ENCODE peak calls at places on chromosomes 6 and 20, in ten cellular contexts. C is spleen; H is mesothelial cell of epicardium; R is activated T-cell treated with anti-CD3 and anti-CD28 coated beads, Interleukin-2, amount 50 U/mL, for 48 hours; Z is stimulated activated naive CD4-positive, alpha-beta T cell treated with Interleukin-2 at 50 U/mL for 16 hours; M is trophoblast cell; F is mesenchymal stem cell; S is effector memory CD8-positive, alpha-beta T cell; P is GM20000; G is iPS DF 6.9. X is an unnamed sample.

GRCh38 chr6:33017024-33017423 is 7.6 kb upstream of the HLA-DOA start:
- DNase-seq in P (no peak), F (no peak), H (no peak), M (no peak), C (no peak), G (no peak), R (no peak), Z (no peak), S (no peak), X (no peak)

GRCh38 chr20:4896119-4896700 is 105.1 kb downstream of the SLC23A2 start:
- DNase-seq in H (no peak), Z (no peak), S (no peak), M (no peak), G (no peak), P (no peak), R (no peak), C (no peak), F (no peak), X (no peak)

GRCh38 chr6:158170656-158171081 is 2.5 kb downstream of the GTF2H5 start:
- DNase-seq in F (peak), M (no peak), C (no peak), R (no peak), S (no peak), Z (no peak), H (no peak), P (no peak), G (no peak), X (no peak)

GRCh38 chr6:42704251-42704936 is 18.0 kb downstream of the PRPH2 start:
- DNase-seq in H (no peak), F (no peak), S (no peak), R (no peak), P (no peak), C (no peak), M (no peak), G (peak), Z (no peak), X (no peak)

GRCh38 chr20:52518735-52519134 is 327.2 kb upstream of the ZFP64 start:
- DNase-seq in S (no peak), C (no peak), R (no peak), H (no peak), G (no peak), Z (no peak), M (no peak), P (no peak), F (no peak), X (no peak)

GRCh38 chr20:560680-561079 is 17.1 kb upstream of the CSNK2A1 start:
- DNase-seq in G (no peak), H (no peak), S (no peak), M (no peak), R (no peak), F (no peak), Z (no peak), C (no peak), P (no peak), X (no peak)

GRCh38 chr6:75301088-75301487 is 16.5 kb upstream of the TMEM30A start:
- DNase-seq in F (no peak), M (no peak), P (no peak), G (no peak), R (no peak), H (no peak), S (no peak), Z (no peak), C (no peak), X (no peak)

GRCh38 chr6:168359794-168360193 is 40.2 kb upstream of the DACT2 start:
- DNase-seq in H (no peak), M (no peak), P (no peak), G (no peak), Z (no peak), F (no peak), R (no peak), C (no peak), S (no peak), X (no peak)

GRCh38 chr20:4966826-4967751 is 34.2 kb downstream of the SLC23A2 start:
- DNase-seq in F (peak), G (no peak), M (no peak), R (no peak), C (no peak), H (no peak), S (no peak), Z (no peak), P (no peak), X (no peak)

GRCh38 chr6:3732345-3733141 is 19.0 kb downstream of the PXDC1 start:
- DNase-seq in P (peak), C (peak), R (peak), H (peak), G (no peak), F (peak), S (peak), M (peak), Z (peak), X (no peak)

GRCh38 chr6:170163405-170164170 is 127.3 kb downstream of the DLL1 start:
- DNase-seq in S (no peak), M (no peak), F (no peak), P (no peak), Z (no peak), H (no peak), R (no peak), C (peak), G (no peak), X (no peak)

GRCh38 chr6:89887452-89888137 is 6.7 kb upstream of the GJA10 start:
- DNase-seq in M (no peak), F (no peak), S (no peak), P (no peak), R (peak), G (no peak), Z (no peak), C (peak), H (no peak), X (no peak)

GRCh38 chr6:18099501-18099900 is 23.0 kb downstream of the NHLRC1 start:
- DNase-seq in H (no peak), M (no peak), R (no peak), F (no peak), P (no peak), G (no peak), C (no peak), S (no peak), Z (no peak), X (peak)

GRCh38 chr20:40257763-40258162 is 431.3 kb downstream of the MAFB start:
- DNase-seq in F (no peak), C (no peak), Z (no peak), P (no peak), H (no peak), S (no peak), R (no peak), G (no peak), M (no peak), X (no peak)

GRCh38 chr20:44217342-44218092 is 6.9 kb upstream of the OSER1 start:
- DNase-seq in C (peak), F (peak), S (peak), H (peak), R (peak), P (peak), G (peak), M (peak), Z (peak), X (no peak)

GRCh38 chr6:161228911-161229591 is 44.8 kb downstream of the AGPAT4 start:
- DNase-seq in H (no peak), F (peak), P (peak), Z (no peak), G (no peak), R (no peak), M (peak), C (no peak), S (no peak), X (peak)

GRCh38 chr20:9609892-9610502 is 95.6 kb downstream of the LAMP5 start:
- DNase-seq in C (no peak), G (peak), H (no peak), P (peak), S (no peak), R (peak), Z (no peak), F (peak), M (peak), X (no peak)

GRCh38 chr6:41346435-41346834 is 11.0 kb downstream of the NCR2 start:
- DNase-seq in Z (no peak), C (no peak), R (no peak), P (no peak), S (no peak), H (no peak), G (no peak), M (no peak), F (no peak), X (no peak)

GRCh38 chr6:55276745-55277627 is 50.3 kb upstream of the GFRAL start:
- DNase-seq in M (peak), P (peak), R (no peak), F (peak), S (no peak), H (peak), G (no peak), Z (no peak), C (no peak), X (peak)

GRCh38 chr6:41976794-41977484 is 35.3 kb upstream of the CCND3 start:
- DNase-seq in P (no peak), M (peak), C (no peak), H (no peak), R (peak), Z (peak), G (no peak), F (peak), S (no peak), X (no peak)